ENCODE peak calls at places on chromosome 22, in five cellular contexts. A is mucosa of gallbladder, S is spleen, Z is upper lobe of right lung, R is MV-4-11. H is an unnamed sample.

GRCh38 chr22:40312050-40312449 is 34.2 kb upstream of the ADSL start:
- DNase-seq in S (no peak), R (no peak), A (no peak), Z (no peak), H (no peak)

GRCh38 chr22:39422721-39423120 is 23.1 kb downstream of the TAB1 start:
- DNase-seq in Z (no peak), S (peak; percentile 19), A (no peak), R (peak; percentile 20), H (no peak)

GRCh38 chr22:40332319-40332781 is 13.9 kb upstream of the ADSL start:
- DNase-seq in A (no peak), S (no peak), Z (no peak), R (no peak), H (no peak)

GRCh38 chr22:38835888-38836301 is 7.9 kb downstream of the NPTXR start:
- DNase-seq in A (no peak), Z (no peak), S (no peak), R (no peak), H (no peak)

GRCh38 chr22:23626286-23626975 is 5.7 kb downstream of the DRICH1 start:
- DNase-seq in A (no peak), Z (no peak), S (no peak), R (no peak), H (no peak)

GRCh38 chr22:49487950-49488349 is 339.7 kb downstream of the BRD1 start:
- DNase-seq in A (no peak), R (no peak), S (no peak), Z (no peak), H (peak; percentile 96)

GRCh38 chr22:25712661-25713400 is 29.2 kb upstream of the MYO18B start:
- DNase-seq in S (no peak), A (no peak), Z (no peak), R (no peak), H (no peak)

GRCh38 chr22:40313007-40313406 is 33.3 kb upstream of the ADSL start:
- DNase-seq in S (no peak), A (no peak), Z (no peak), R (no peak), H (no peak)

GRCh38 chr22:48748113-48748859 is 1079.4 kb downstream of the BRD1 start:
- DNase-seq in Z (peak; percentile 44), S (peak; percentile 56), A (no peak), R (no peak), H (peak; percentile 46)

GRCh38 chr22:46457502-46458488 is 79.6 kb downstream of the CELSR1 start:
- DNase-seq in Z (no peak), A (no peak), S (no peak), R (no peak), H (peak; percentile 99)

GRCh38 chr22:47337161-47337621 is 574.7 kb downstream of the TBC1D22A start:
- DNase-seq in S (no peak), A (peak; percentile 78), Z (no peak), R (peak; percentile 94), H (no peak)

GRCh38 chr22:44759430-44760310 is 7.3 kb downstream of the ARHGAP8 start:
- DNase-seq in A (no peak), S (peak; percentile 56), R (no peak), Z (no peak), H (peak; percentile 84)

GRCh38 chr22:41177040-41177625 is 28.0 kb upstream of the L3MBTL2 start:
- DNase-seq in Z (no peak), S (no peak), A (no peak), R (no peak), H (no peak)

GRCh38 chr22:17492247-17492646 is 71.1 kb upstream of the SLC25A18 start:
- DNase-seq in S (no peak), R (no peak), A (no peak), Z (no peak), H (no peak)

GRCh38 chr22:28505416-28506156 is 174.1 kb downstream of the TTC28 start:
- DNase-seq in S (no peak), R (no peak), A (no peak), Z (no peak), H (no peak)

GRCh38 chr22:34236527-34236926 is 316.3 kb upstream of the LARGE1 start:
- DNase-seq in R (no peak), A (peak; percentile 63), S (no peak), Z (no peak), H (no peak)

GRCh38 chr22:40982482-40983385 is 31.6 kb downstream of the RBX1 start:
- DNase-seq in A (no peak), Z (no peak), S (peak; percentile 74), R (peak; percentile 65), H (no peak)

GRCh38 chr22:42162728-42163489 is 32.3 kb upstream of the CYP2D6 start:
- DNase-seq in Z (no peak), S (no peak), R (no peak), A (no peak), H (no peak)

GRCh38 chr22:19199479-19199878 is 20.9 kb upstream of the SLC25A1 start:
- DNase-seq in S (no peak), R (no peak), Z (no peak), A (no peak), H (no peak)

GRCh38 chr22:50260801-50261614 is 475 bp downstream of the MAPK12 start:
- DNase-seq in A (no peak), R (peak; percentile 9), S (no peak), Z (no peak), H (peak; percentile 70)

H was measured in islet precursor cell.